ENCODE peak calls at places on chromosomes 4 and X, in eight cellular contexts. One of them, this sample, is unnamed.

GRCh38 chr4:112145820-112146813 is 863 bp downstream of the FAM241A start:
- DNase-seq in activated gamma-delta T cell treated with anti-CD3 and anti-CD28 coated beads, Interleukin-2, amount 50 U/mL, for 16 hours: peak; percentile 60
- DNase-seq in activated CD4-positive, alpha-beta T cell treated with anti-CD3 and anti-CD28 coated beads, Interleukin-2, amount 10 ng/mL, durations not matched to agents 7 days and 5 days: peak; percentile 59
- DNase-seq in bronchial epithelial cell: peak; percentile 58
- DNase-seq in NCI-H1417: peak; percentile 47
- DNase-seq in NCI-H1436: no peak
- DNase-seq in AG08396: peak; percentile 62
- DNase-seq in AG10803: peak; percentile 36
- DNase-seq in this sample: no peak

GRCh38 chr4:73872331-73873108 is 3.3 kb downstream of the CXCL1 start:
- DNase-seq in NCI-H1436: no peak
- DNase-seq in activated CD4-positive, alpha-beta T cell treated with anti-CD3 and anti-CD28 coated beads, Interleukin-2, amount 10 ng/mL, durations not matched to agents 7 days and 5 days: no peak
- DNase-seq in AG10803: no peak
- DNase-seq in activated gamma-delta T cell treated with anti-CD3 and anti-CD28 coated beads, Interleukin-2, amount 50 U/mL, for 16 hours: no peak
- DNase-seq in AG08396: no peak
- DNase-seq in NCI-H1417: no peak
- DNase-seq in bronchial epithelial cell: peak; percentile 38
- DNase-seq in this sample: no peak

GRCh38 chr4:163404570-163404969 is 60.9 kb downstream of the NPY5R start:
- DNase-seq in activated gamma-delta T cell treated with anti-CD3 and anti-CD28 coated beads, Interleukin-2, amount 50 U/mL, for 16 hours: no peak
- DNase-seq in AG10803: no peak
- DNase-seq in NCI-H1436: no peak
- DNase-seq in activated CD4-positive, alpha-beta T cell treated with anti-CD3 and anti-CD28 coated beads, Interleukin-2, amount 10 ng/mL, durations not matched to agents 7 days and 5 days: no peak
- DNase-seq in bronchial epithelial cell: no peak
- DNase-seq in NCI-H1417: no peak
- DNase-seq in AG08396: no peak
- DNase-seq in this sample: no peak

GRCh38 chrX:63686878-63687714 is 97.9 kb downstream of the ARHGEF9 start:
- DNase-seq in activated CD4-positive, alpha-beta T cell treated with anti-CD3 and anti-CD28 coated beads, Interleukin-2, amount 10 ng/mL, durations not matched to agents 7 days and 5 days: peak; percentile 17
- DNase-seq in bronchial epithelial cell: peak; percentile 31
- DNase-seq in AG08396: peak; percentile 52
- DNase-seq in AG10803: peak; percentile 64
- DNase-seq in NCI-H1417: peak; percentile 62
- DNase-seq in NCI-H1436: peak; percentile 6
- DNase-seq in activated gamma-delta T cell treated with anti-CD3 and anti-CD28 coated beads, Interleukin-2, amount 50 U/mL, for 16 hours: no peak
- DNase-seq in this sample: no peak

GRCh38 chrX:36683507-36683906 is 324.7 kb upstream of the FAM47C start:
- DNase-seq in AG08396: no peak
- DNase-seq in NCI-H1417: no peak
- DNase-seq in NCI-H1436: no peak
- DNase-seq in AG10803: no peak
- DNase-seq in activated gamma-delta T cell treated with anti-CD3 and anti-CD28 coated beads, Interleukin-2, amount 50 U/mL, for 16 hours: no peak
- DNase-seq in activated CD4-positive, alpha-beta T cell treated with anti-CD3 and anti-CD28 coated beads, Interleukin-2, amount 10 ng/mL, durations not matched to agents 7 days and 5 days: no peak
- DNase-seq in bronchial epithelial cell: no peak
- DNase-seq in this sample: no peak

GRCh38 chr4:149595500-149595899 is 220.1 kb downstream of the IQCM start:
- DNase-seq in activated CD4-positive, alpha-beta T cell treated with anti-CD3 and anti-CD28 coated beads, Interleukin-2, amount 10 ng/mL, durations not matched to agents 7 days and 5 days: no peak
- DNase-seq in AG08396: no peak
- DNase-seq in NCI-H1417: no peak
- DNase-seq in AG10803: peak; percentile 26
- DNase-seq in activated gamma-delta T cell treated with anti-CD3 and anti-CD28 coated beads, Interleukin-2, amount 50 U/mL, for 16 hours: no peak
- DNase-seq in bronchial epithelial cell: no peak
- DNase-seq in NCI-H1436: no peak
- DNase-seq in this sample: no peak

GRCh38 chrX:37425370-37425769 is 76.2 kb downstream of the PRRG1 start:
- DNase-seq in activated gamma-delta T cell treated with anti-CD3 and anti-CD28 coated beads, Interleukin-2, amount 50 U/mL, for 16 hours: no peak
- DNase-seq in activated CD4-positive, alpha-beta T cell treated with anti-CD3 and anti-CD28 coated beads, Interleukin-2, amount 10 ng/mL, durations not matched to agents 7 days and 5 days: no peak
- DNase-seq in AG10803: no peak
- DNase-seq in NCI-H1436: no peak
- DNase-seq in NCI-H1417: peak; percentile 32
- DNase-seq in AG08396: no peak
- DNase-seq in bronchial epithelial cell: no peak
- DNase-seq in this sample: no peak

GRCh38 chr4:55330241-55330640 is 15.8 kb upstream of the SRD5A3 start:
- DNase-seq in activated CD4-positive, alpha-beta T cell treated with anti-CD3 and anti-CD28 coated beads, Interleukin-2, amount 10 ng/mL, durations not matched to agents 7 days and 5 days: no peak
- DNase-seq in activated gamma-delta T cell treated with anti-CD3 and anti-CD28 coated beads, Interleukin-2, amount 50 U/mL, for 16 hours: no peak
- DNase-seq in AG10803: no peak
- DNase-seq in NCI-H1417: no peak
- DNase-seq in bronchial epithelial cell: peak; percentile 82
- DNase-seq in AG08396: no peak
- DNase-seq in NCI-H1436: no peak
- DNase-seq in this sample: no peak

GRCh38 chr4:186701273-186701672 is 22.4 kb downstream of the FAT1 start:
- DNase-seq in AG08396: peak; percentile 21
- DNase-seq in AG10803: peak; percentile 68
- DNase-seq in activated CD4-positive, alpha-beta T cell treated with anti-CD3 and anti-CD28 coated beads, Interleukin-2, amount 10 ng/mL, durations not matched to agents 7 days and 5 days: no peak
- DNase-seq in NCI-H1436: no peak
- DNase-seq in bronchial epithelial cell: no peak
- DNase-seq in activated gamma-delta T cell treated with anti-CD3 and anti-CD28 coated beads, Interleukin-2, amount 50 U/mL, for 16 hours: no peak
- DNase-seq in NCI-H1417: no peak
- DNase-seq in this sample: no peak

GRCh38 chr4:139223682-139224317 is 46.8 kb upstream of the ELF2 start:
- DNase-seq in NCI-H1417: no peak
- DNase-seq in bronchial epithelial cell: peak; percentile 92
- DNase-seq in AG08396: no peak
- DNase-seq in NCI-H1436: no peak
- DNase-seq in activated CD4-positive, alpha-beta T cell treated with anti-CD3 and anti-CD28 coated beads, Interleukin-2, amount 10 ng/mL, durations not matched to agents 7 days and 5 days: no peak
- DNase-seq in activated gamma-delta T cell treated with anti-CD3 and anti-CD28 coated beads, Interleukin-2, amount 50 U/mL, for 16 hours: no peak
- DNase-seq in AG10803: peak; percentile 52
- DNase-seq in this sample: no peak

GRCh38 chrX:46913710-46914109 is 1.5 kb downstream of the JADE3 start:
- DNase-seq in activated gamma-delta T cell treated with anti-CD3 and anti-CD28 coated beads, Interleukin-2, amount 50 U/mL, for 16 hours: no peak
- DNase-seq in bronchial epithelial cell: peak; percentile 30
- DNase-seq in NCI-H1436: no peak
- DNase-seq in activated CD4-positive, alpha-beta T cell treated with anti-CD3 and anti-CD28 coated beads, Interleukin-2, amount 10 ng/mL, durations not matched to agents 7 days and 5 days: no peak
- DNase-seq in AG10803: peak; percentile 27
- DNase-seq in AG08396: peak; percentile 9
- DNase-seq in NCI-H1417: peak; percentile 55
- DNase-seq in this sample: no peak

GRCh38 chr4:82473621-82474164 is 43.3 kb downstream of the ENOPH1 start:
- DNase-seq in bronchial epithelial cell: no peak
- DNase-seq in NCI-H1436: no peak
- DNase-seq in activated CD4-positive, alpha-beta T cell treated with anti-CD3 and anti-CD28 coated beads, Interleukin-2, amount 10 ng/mL, durations not matched to agents 7 days and 5 days: no peak
- DNase-seq in activated gamma-delta T cell treated with anti-CD3 and anti-CD28 coated beads, Interleukin-2, amount 50 U/mL, for 16 hours: no peak
- DNase-seq in AG10803: no peak
- DNase-seq in AG08396: no peak
- DNase-seq in NCI-H1417: no peak
- DNase-seq in this sample: no peak

GRCh38 chr4:65893957-65894755 is 223.9 kb upstream of the EPHA5 start:
- DNase-seq in activated CD4-positive, alpha-beta T cell treated with anti-CD3 and anti-CD28 coated beads, Interleukin-2, amount 10 ng/mL, durations not matched to agents 7 days and 5 days: no peak
- DNase-seq in AG08396: no peak
- DNase-seq in bronchial epithelial cell: no peak
- DNase-seq in NCI-H1417: no peak
- DNase-seq in NCI-H1436: no peak
- DNase-seq in activated gamma-delta T cell treated with anti-CD3 and anti-CD28 coated beads, Interleukin-2, amount 50 U/mL, for 16 hours: no peak
- DNase-seq in AG10803: no peak
- DNase-seq in this sample: no peak

GRCh38 chr4:109977854-109978501 is 65.3 kb downstream of the EGF start:
- DNase-seq in NCI-H1436: no peak
- DNase-seq in AG10803: peak; percentile 58
- DNase-seq in AG08396: peak; percentile 16
- DNase-seq in bronchial epithelial cell: peak; percentile 64
- DNase-seq in NCI-H1417: peak; percentile 56
- DNase-seq in activated CD4-positive, alpha-beta T cell treated with anti-CD3 and anti-CD28 coated beads, Interleukin-2, amount 10 ng/mL, durations not matched to agents 7 days and 5 days: no peak
- DNase-seq in activated gamma-delta T cell treated with anti-CD3 and anti-CD28 coated beads, Interleukin-2, amount 50 U/mL, for 16 hours: no peak
- DNase-seq in this sample: no peak

GRCh38 chr4:18322111-18322510 is 300.6 kb upstream of the LCORL start:
- DNase-seq in bronchial epithelial cell: no peak
- DNase-seq in NCI-H1417: peak; percentile 72
- DNase-seq in NCI-H1436: no peak
- DNase-seq in activated gamma-delta T cell treated with anti-CD3 and anti-CD28 coated beads, Interleukin-2, amount 50 U/mL, for 16 hours: no peak
- DNase-seq in AG10803: no peak
- DNase-seq in AG08396: no peak
- DNase-seq in activated CD4-positive, alpha-beta T cell treated with anti-CD3 and anti-CD28 coated beads, Interleukin-2, amount 10 ng/mL, durations not matched to agents 7 days and 5 days: no peak
- DNase-seq in this sample: peak; percentile 31

GRCh38 chr4:1171306-1172227 is 816 bp downstream of the SPON2 start:
- DNase-seq in activated CD4-positive, alpha-beta T cell treated with anti-CD3 and anti-CD28 coated beads, Interleukin-2, amount 10 ng/mL, durations not matched to agents 7 days and 5 days: peak; percentile 54
- DNase-seq in NCI-H1417: no peak
- DNase-seq in NCI-H1436: no peak
- DNase-seq in activated gamma-delta T cell treated with anti-CD3 and anti-CD28 coated beads, Interleukin-2, amount 50 U/mL, for 16 hours: no peak
- DNase-seq in AG08396: peak; percentile 39
- DNase-seq in AG10803: no peak
- DNase-seq in bronchial epithelial cell: no peak
- DNase-seq in this sample: no peak

GRCh38 chr4:122012735-122013134 is 60.9 kb upstream of the TRPC3 start:
- DNase-seq in AG10803: peak; percentile 75
- DNase-seq in NCI-H1417: no peak
- DNase-seq in activated gamma-delta T cell treated with anti-CD3 and anti-CD28 coated beads, Interleukin-2, amount 50 U/mL, for 16 hours: no peak
- DNase-seq in AG08396: peak; percentile 20
- DNase-seq in bronchial epithelial cell: peak; percentile 19
- DNase-seq in NCI-H1436: no peak
- DNase-seq in activated CD4-positive, alpha-beta T cell treated with anti-CD3 and anti-CD28 coated beads, Interleukin-2, amount 10 ng/mL, durations not matched to agents 7 days and 5 days: no peak
- DNase-seq in this sample: no peak

GRCh38 chr4:76087007-76087769 is 12.7 kb downstream of the ART3 start:
- DNase-seq in bronchial epithelial cell: peak; percentile 72
- DNase-seq in activated gamma-delta T cell treated with anti-CD3 and anti-CD28 coated beads, Interleukin-2, amount 50 U/mL, for 16 hours: no peak
- DNase-seq in AG08396: peak; percentile 65
- DNase-seq in AG10803: peak; percentile 40
- DNase-seq in NCI-H1436: peak; percentile 29
- DNase-seq in NCI-H1417: peak; percentile 84
- DNase-seq in activated CD4-positive, alpha-beta T cell treated with anti-CD3 and anti-CD28 coated beads, Interleukin-2, amount 10 ng/mL, durations not matched to agents 7 days and 5 days: peak; percentile 7
- DNase-seq in this sample: peak; percentile 4

GRCh38 chr4:172707622-172708021 is 461.0 kb upstream of the GALNT7 start:
- DNase-seq in NCI-H1436: peak; percentile 20
- DNase-seq in activated CD4-positive, alpha-beta T cell treated with anti-CD3 and anti-CD28 coated beads, Interleukin-2, amount 10 ng/mL, durations not matched to agents 7 days and 5 days: no peak
- DNase-seq in NCI-H1417: peak; percentile 91
- DNase-seq in bronchial epithelial cell: no peak
- DNase-seq in AG10803: no peak
- DNase-seq in AG08396: no peak
- DNase-seq in activated gamma-delta T cell treated with anti-CD3 and anti-CD28 coated beads, Interleukin-2, amount 50 U/mL, for 16 hours: no peak
- DNase-seq in this sample: no peak

GRCh38 chrX:107537815-107538214 is 88.4 kb downstream of the FRMPD3 start:
- DNase-seq in NCI-H1436: peak; percentile 48
- DNase-seq in activated gamma-delta T cell treated with anti-CD3 and anti-CD28 coated beads, Interleukin-2, amount 50 U/mL, for 16 hours: no peak
- DNase-seq in AG08396: peak; percentile 23
- DNase-seq in AG10803: peak; percentile 41
- DNase-seq in bronchial epithelial cell: peak; percentile 53
- DNase-seq in NCI-H1417: peak; percentile 4
- DNase-seq in activated CD4-positive, alpha-beta T cell treated with anti-CD3 and anti-CD28 coated beads, Interleukin-2, amount 10 ng/mL, durations not matched to agents 7 days and 5 days: peak; percentile 49
- DNase-seq in this sample: no peak

GRCh38 chr4:114384629-114385028 is 214.0 kb upstream of the UGT8 start:
- DNase-seq in AG08396: no peak
- DNase-seq in bronchial epithelial cell: peak; percentile 45
- DNase-seq in NCI-H1436: peak; percentile 11
- DNase-seq in NCI-H1417: peak; percentile 56
- DNase-seq in activated CD4-positive, alpha-beta T cell treated with anti-CD3 and anti-CD28 coated beads, Interleukin-2, amount 10 ng/mL, durations not matched to agents 7 days and 5 days: peak; percentile 21
- DNase-seq in activated gamma-delta T cell treated with anti-CD3 and anti-CD28 coated beads, Interleukin-2, amount 50 U/mL, for 16 hours: no peak
- DNase-seq in AG10803: peak; percentile 58
- DNase-seq in this sample: no peak

GRCh38 chrX:15579778-15580747 is 20.7 kb downstream of the ACE2 start:
- DNase-seq in NCI-H1436: no peak
- DNase-seq in bronchial epithelial cell: peak; percentile 65
- DNase-seq in activated CD4-positive, alpha-beta T cell treated with anti-CD3 and anti-CD28 coated beads, Interleukin-2, amount 10 ng/mL, durations not matched to agents 7 days and 5 days: no peak
- DNase-seq in AG08396: no peak
- DNase-seq in AG10803: no peak
- DNase-seq in NCI-H1417: no peak
- DNase-seq in activated gamma-delta T cell treated with anti-CD3 and anti-CD28 coated beads, Interleukin-2, amount 50 U/mL, for 16 hours: no peak
- DNase-seq in this sample: no peak

GRCh38 chr4:129565214-129565613 is 469.3 kb downstream of the C4orf33 start:
- DNase-seq in activated CD4-positive, alpha-beta T cell treated with anti-CD3 and anti-CD28 coated beads, Interleukin-2, amount 10 ng/mL, durations not matched to agents 7 days and 5 days: no peak
- DNase-seq in activated gamma-delta T cell treated with anti-CD3 and anti-CD28 coated beads, Interleukin-2, amount 50 U/mL, for 16 hours: no peak
- DNase-seq in bronchial epithelial cell: no peak
- DNase-seq in NCI-H1417: no peak
- DNase-seq in NCI-H1436: no peak
- DNase-seq in AG10803: no peak
- DNase-seq in AG08396: no peak
- DNase-seq in this sample: no peak

GRCh38 chrX:69257504-69258127 is 92.4 kb upstream of the PJA1 start:
- DNase-seq in activated CD4-positive, alpha-beta T cell treated with anti-CD3 and anti-CD28 coated beads, Interleukin-2, amount 10 ng/mL, durations not matched to agents 7 days and 5 days: no peak
- DNase-seq in AG10803: no peak
- DNase-seq in bronchial epithelial cell: no peak
- DNase-seq in NCI-H1417: no peak
- DNase-seq in AG08396: no peak
- DNase-seq in activated gamma-delta T cell treated with anti-CD3 and anti-CD28 coated beads, Interleukin-2, amount 50 U/mL, for 16 hours: no peak
- DNase-seq in NCI-H1436: no peak
- DNase-seq in this sample: no peak

GRCh38 chr4:176919631-176920030 is 126.9 kb upstream of the VEGFC start:
- DNase-seq in bronchial epithelial cell: peak; percentile 38
- DNase-seq in NCI-H1436: no peak
- DNase-seq in activated CD4-positive, alpha-beta T cell treated with anti-CD3 and anti-CD28 coated beads, Interleukin-2, amount 10 ng/mL, durations not matched to agents 7 days and 5 days: no peak
- DNase-seq in activated gamma-delta T cell treated with anti-CD3 and anti-CD28 coated beads, Interleukin-2, amount 50 U/mL, for 16 hours: no peak
- DNase-seq in AG10803: no peak
- DNase-seq in AG08396: no peak
- DNase-seq in NCI-H1417: no peak
- DNase-seq in this sample: no peak

GRCh38 chr4:3868146-3868840 is 102.1 kb downstream of the ADRA2C start:
- DNase-seq in activated CD4-positive, alpha-beta T cell treated with anti-CD3 and anti-CD28 coated beads, Interleukin-2, amount 10 ng/mL, durations not matched to agents 7 days and 5 days: no peak
- DNase-seq in activated gamma-delta T cell treated with anti-CD3 and anti-CD28 coated beads, Interleukin-2, amount 50 U/mL, for 16 hours: no peak
- DNase-seq in bronchial epithelial cell: no peak
- DNase-seq in AG10803: no peak
- DNase-seq in NCI-H1417: no peak
- DNase-seq in AG08396: peak; percentile 62
- DNase-seq in NCI-H1436: no peak
- DNase-seq in this sample: no peak

GRCh38 chrX:10203617-10204016 is 46.8 kb downstream of the CLCN4 start:
- DNase-seq in AG08396: no peak
- DNase-seq in NCI-H1436: peak; percentile 50
- DNase-seq in NCI-H1417: no peak
- DNase-seq in AG10803: no peak
- DNase-seq in activated gamma-delta T cell treated with anti-CD3 and anti-CD28 coated beads, Interleukin-2, amount 50 U/mL, for 16 hours: no peak
- DNase-seq in activated CD4-positive, alpha-beta T cell treated with anti-CD3 and anti-CD28 coated beads, Interleukin-2, amount 10 ng/mL, durations not matched to agents 7 days and 5 days: no peak
- DNase-seq in bronchial epithelial cell: no peak
- DNase-seq in this sample: no peak

GRCh38 chr4:4379540-4380087 is 7.3 kb upstream of the NSG1 start:
- DNase-seq in activated CD4-positive, alpha-beta T cell treated with anti-CD3 and anti-CD28 coated beads, Interleukin-2, amount 10 ng/mL, durations not matched to agents 7 days and 5 days: no peak
- DNase-seq in AG08396: no peak
- DNase-seq in AG10803: no peak
- DNase-seq in NCI-H1436: no peak
- DNase-seq in activated gamma-delta T cell treated with anti-CD3 and anti-CD28 coated beads, Interleukin-2, amount 50 U/mL, for 16 hours: no peak
- DNase-seq in NCI-H1417: no peak
- DNase-seq in bronchial epithelial cell: no peak
- DNase-seq in this sample: no peak

GRCh38 chr4:152534541-152535231 is 1.2 kb downstream of the FBXW7 start:
- DNase-seq in NCI-H1436: no peak
- DNase-seq in bronchial epithelial cell: no peak
- DNase-seq in AG10803: peak; percentile 12
- DNase-seq in activated gamma-delta T cell treated with anti-CD3 and anti-CD28 coated beads, Interleukin-2, amount 50 U/mL, for 16 hours: peak; percentile 31
- DNase-seq in activated CD4-positive, alpha-beta T cell treated with anti-CD3 and anti-CD28 coated beads, Interleukin-2, amount 10 ng/mL, durations not matched to agents 7 days and 5 days: peak; percentile 70
- DNase-seq in NCI-H1417: peak; percentile 53
- DNase-seq in AG08396: peak; percentile 34
- DNase-seq in this sample: peak; percentile 3

GRCh38 chr4:2301221-2301642 is 39.3 kb upstream of the MXD4 start:
- DNase-seq in bronchial epithelial cell: no peak
- DNase-seq in NCI-H1436: no peak
- DNase-seq in activated gamma-delta T cell treated with anti-CD3 and anti-CD28 coated beads, Interleukin-2, amount 50 U/mL, for 16 hours: no peak
- DNase-seq in activated CD4-positive, alpha-beta T cell treated with anti-CD3 and anti-CD28 coated beads, Interleukin-2, amount 10 ng/mL, durations not matched to agents 7 days and 5 days: no peak
- DNase-seq in AG10803: no peak
- DNase-seq in AG08396: no peak
- DNase-seq in NCI-H1417: no peak
- DNase-seq in this sample: no peak

GRCh38 chr4:18020145-18020670 is 1.3 kb downstream of the LCORL start:
- DNase-seq in NCI-H1436: no peak
- DNase-seq in AG08396: peak; percentile 14
- DNase-seq in bronchial epithelial cell: no peak
- DNase-seq in activated gamma-delta T cell treated with anti-CD3 and anti-CD28 coated beads, Interleukin-2, amount 50 U/mL, for 16 hours: no peak
- DNase-seq in AG10803: peak; percentile 21
- DNase-seq in NCI-H1417: no peak
- DNase-seq in activated CD4-positive, alpha-beta T cell treated with anti-CD3 and anti-CD28 coated beads, Interleukin-2, amount 10 ng/mL, durations not matched to agents 7 days and 5 days: peak; percentile 14
- DNase-seq in this sample: peak; percentile 19

GRCh38 chr4:127967141-127967775 is 2.1 kb downstream of the ABHD18 start:
- DNase-seq in AG10803: peak; percentile 6
- DNase-seq in activated gamma-delta T cell treated with anti-CD3 and anti-CD28 coated beads, Interleukin-2, amount 50 U/mL, for 16 hours: no peak
- DNase-seq in NCI-H1436: no peak
- DNase-seq in NCI-H1417: no peak
- DNase-seq in bronchial epithelial cell: no peak
- DNase-seq in AG08396: no peak
- DNase-seq in activated CD4-positive, alpha-beta T cell treated with anti-CD3 and anti-CD28 coated beads, Interleukin-2, amount 10 ng/mL, durations not matched to agents 7 days and 5 days: no peak
- DNase-seq in this sample: no peak

GRCh38 chrX:136209016-136209738 is 42.0 kb downstream of the MAP7D3 start:
- DNase-seq in activated CD4-positive, alpha-beta T cell treated with anti-CD3 and anti-CD28 coated beads, Interleukin-2, amount 10 ng/mL, durations not matched to agents 7 days and 5 days: peak; percentile 49
- DNase-seq in AG10803: peak; percentile 68
- DNase-seq in NCI-H1417: peak; percentile 16
- DNase-seq in activated gamma-delta T cell treated with anti-CD3 and anti-CD28 coated beads, Interleukin-2, amount 50 U/mL, for 16 hours: no peak
- DNase-seq in AG08396: peak; percentile 54
- DNase-seq in bronchial epithelial cell: no peak
- DNase-seq in NCI-H1436: peak; percentile 8
- DNase-seq in this sample: no peak

GRCh38 chr4:178781779-178782178 is 1339.5 kb upstream of the AGA start:
- DNase-seq in AG08396: no peak
- DNase-seq in activated CD4-positive, alpha-beta T cell treated with anti-CD3 and anti-CD28 coated beads, Interleukin-2, amount 10 ng/mL, durations not matched to agents 7 days and 5 days: no peak
- DNase-seq in AG10803: no peak
- DNase-seq in activated gamma-delta T cell treated with anti-CD3 and anti-CD28 coated beads, Interleukin-2, amount 50 U/mL, for 16 hours: no peak
- DNase-seq in NCI-H1417: no peak
- DNase-seq in bronchial epithelial cell: no peak
- DNase-seq in NCI-H1436: no peak
- DNase-seq in this sample: no peak

This sample was measured in DMS 273 treated with DMSO at 0.1 percent for 48 hours.